ENCODE peak calls at places on chromosomes 13 and 19, in eight cellular contexts. T is epithelial cell of proximal tubule; J is lung microvascular endothelial cell; A is stimulated activated CD4-positive, alpha-beta T cell treated with anti-CD3 and anti-CD28 coated beads, Interleukin-12 subunit alpha, Interleukin-12 subunit beta, amount 100 ng/mL, for 48 hours; F is NCI-H774; X is AG08395; B is nucleus accumbens; N is NCI-H460. Z is an unnamed sample.

GRCh38 chr19:13181747-13182388 is 31.7 kb downstream of the IER2 start:
- DNase-seq in T (no peak), J (peak), A (no peak), F (no peak), X (peak), B (peak), N (no peak), Z (no peak)

GRCh38 chr19:1171755-1172352 is 2.2 kb downstream of the SBNO2 start:
- DNase-seq in T (no peak), J (no peak), A (no peak), F (no peak), X (no peak), B (no peak), N (no peak), Z (no peak)

GRCh38 chr19:45107621-45108170 is 14.7 kb downstream of the PPP1R37 start:
- DNase-seq in T (no peak), J (peak), A (no peak), F (no peak), X (no peak), B (no peak), N (no peak), Z (no peak)

GRCh38 chr13:105035092-105035491 is 1500.4 kb downstream of the EFNB2 start:
- DNase-seq in T (no peak), J (peak), A (no peak), F (peak), X (no peak), B (no peak), N (no peak), Z (no peak)

GRCh38 chr19:15539638-15540037 is 31.3 kb downstream of the CYP4F22 start:
- DNase-seq in T (no peak), J (no peak), A (no peak), F (no peak), X (no peak), B (no peak), N (no peak), Z (no peak)

GRCh38 chr19:51098366-51099069 is 9.7 kb downstream of the CTU1 start:
- DNase-seq in T (no peak), J (no peak), A (no peak), F (no peak), X (no peak), B (no peak), N (no peak), Z (peak)

GRCh38 chr13:50282016-50282415 is 266.8 kb downstream of the KCNRG start:
- DNase-seq in T (no peak), J (no peak), A (no peak), F (no peak), X (no peak), B (no peak), N (no peak), Z (no peak)

GRCh38 chr13:66207610-66208009 is 1022.5 kb downstream of the PCDH9 start:
- DNase-seq in T (no peak), J (no peak), A (no peak), F (no peak), X (no peak), B (no peak), N (no peak), Z (no peak)